ENCODE peak calls at places on chromosome 20, in five cellular contexts. O is fibroblast of the aortic adventitia, D is T-helper 1 cell, Q is HFF-Myc, M is KG1. J is an unnamed sample.

GRCh38 chr20:43840382-43841070 is 74.1 kb upstream of the TOX2 start:
- DNase-seq in D (peak), M (no peak), O (peak), Q (no peak), J (no peak)

GRCh38 chr20:11180186-11180585 is 506.4 kb upstream of the JAG1 start:
- DNase-seq in D (no peak), M (no peak), O (no peak), Q (no peak), J (no peak)

GRCh38 chr20:37544386-37544785 is 16.7 kb upstream of the BLCAP start:
- DNase-seq in Q (no peak), O (no peak), D (no peak), M (no peak), J (no peak)

GRCh38 chr20:33443006-33443511 is 504 bp downstream of the SNTA1 start:
- DNase-seq in O (no peak), Q (no peak), D (no peak), M (no peak), J (no peak)

GRCh38 chr20:58811334-58811733 is 39.4 kb downstream of the GNAS-AS1 start:
- DNase-seq in O (no peak), D (no peak), M (no peak), Q (no peak), J (no peak)

GRCh38 chr20:58748628-58749027 is 56.0 kb downstream of the NPEPL1 start:
- DNase-seq in O (no peak), Q (no peak), M (no peak), D (no peak), J (no peak)

GRCh38 chr20:20443509-20443908 is 75.6 kb downstream of the INSM1 start:
- DNase-seq in O (no peak), Q (no peak), D (no peak), M (no peak), J (no peak)

GRCh38 chr20:24991897-24992419 is 593 bp downstream of the APMAP start:
- DNase-seq in D (no peak), M (no peak), Q (no peak), O (peak), J (no peak)

GRCh38 chr20:20548527-20549266 is 163.7 kb downstream of the RALGAPA2 start:
- DNase-seq in M (no peak), Q (no peak), D (no peak), O (no peak), J (no peak)

GRCh38 chr20:19981091-19981490 is 36.1 kb upstream of the NAA20 start:
- DNase-seq in Q (no peak), O (peak), D (no peak), M (no peak), J (no peak)

GRCh38 chr20:24694157-24694726 is 224.8 kb downstream of the SYNDIG1 start:
- DNase-seq in O (no peak), D (no peak), Q (no peak), M (no peak), J (no peak)

GRCh38 chr20:44028868-44029847 is 114.5 kb downstream of the TOX2 start:
- DNase-seq in O (no peak), D (peak), Q (no peak), M (no peak), J (no peak)

GRCh38 chr20:8116067-8116811 is 15.8 kb upstream of the PLCB1 start:
- DNase-seq in O (peak), M (no peak), Q (no peak), D (no peak), J (no peak)

GRCh38 chr20:53133628-53134027 is 161.5 kb downstream of the TSHZ2 start:
- DNase-seq in M (no peak), D (no peak), Q (no peak), O (no peak), J (no peak)

GRCh38 chr20:49853640-49854039 is 41.0 kb downstream of the SLC9A8 start:
- DNase-seq in M (no peak), O (peak), D (no peak), Q (peak), J (no peak)

GRCh38 chr20:21048841-21049273 is 57.3 kb downstream of the LINC00237 start:
- DNase-seq in O (no peak), Q (no peak), D (peak), M (peak), J (no peak)

GRCh38 chr20:50366270-50367103 is 143.7 kb upstream of the PTPN1 start:
- DNase-seq in O (peak), Q (no peak), M (no peak), D (peak), J (peak)

GRCh38 chr20:61290721-61291120 is 38.7 kb downstream of the CDH4 start:
- DNase-seq in M (no peak), O (no peak), D (no peak), Q (no peak), J (no peak)

GRCh38 chr20:23928788-23929187 is 49.2 kb upstream of the CST5 start:
- DNase-seq in M (no peak), O (no peak), D (peak), Q (no peak), J (no peak)

GRCh38 chr20:11935754-11936551 is 18.3 kb downstream of the BTBD3 start:
- DNase-seq in Q (no peak), D (no peak), M (no peak), O (no peak), J (no peak)

GRCh38 chr20:32326507-32326851 is 31.7 kb upstream of the ASXL1 start:
- DNase-seq in D (no peak), O (peak), M (no peak), Q (no peak), J (no peak)

GRCh38 chr20:2922957-2923356 is 49.7 kb downstream of the PTPRA start:
- DNase-seq in O (no peak), D (no peak), M (no peak), Q (no peak), J (no peak)

GRCh38 chr20:58389324-58389967 is 417 bp downstream of the VAPB start:
- DNase-seq in M (no peak), Q (no peak), O (no peak), D (peak), J (no peak)

GRCh38 chr20:24875078-24875477 is 74.0 kb upstream of the CST7 start:
- DNase-seq in O (no peak), M (no peak), D (no peak), Q (no peak), J (no peak)

GRCh38 chr20:58810879-58811250 is 39.8 kb downstream of the GNAS-AS1 start:
- DNase-seq in O (no peak), D (no peak), M (no peak), Q (no peak), J (no peak)

GRCh38 chr20:9838378-9839295 is at the start of gene PAK5:
- DNase-seq in M (no peak), O (peak), D (no peak), Q (no peak), J (no peak)

GRCh38 chr20:51610111-51610510 is 67.6 kb upstream of the NFATC2 start:
- DNase-seq in O (no peak), D (no peak), Q (no peak), M (no peak), J (no peak)

GRCh38 chr20:58219342-58219700 is 9.1 kb downstream of the ANKRD60 start:
- DNase-seq in M (no peak), O (no peak), Q (peak), D (no peak), J (no peak)